ENCODE peak calls at places on chromosomes 7 and 10, in nine cellular contexts. J is iPS DF 19.7; E is DMS53; N is smooth muscle cell of the brain vasculature; Q is stimulated activated CD4-positive, alpha-beta T cell treated with anti-CD3 and anti-CD28 coated beads, Interleukin-15, amount 100 ng/mL, for 1 hour; C is activated naive CD8-positive, alpha-beta T cell treated with anti-CD3 and anti-CD28 coated beads for 36 hours; R is memory B cell; P is activated CD4-positive, alpha-beta memory T cell treated with anti-CD3 and anti-CD28 coated beads for 36 hours; M is Caco-2. D is an unnamed sample.

GRCh38 chr10:76115131-76115470 is 683.7 kb downstream of the LRMDA start:
- DNase-seq in J (no peak), E (no peak), N (no peak), Q (no peak), C (no peak), R (no peak), P (no peak), M (no peak), D (no peak)

GRCh38 chr7:77649950-77650349 is 46.3 kb upstream of the RSBN1L start:
- DNase-seq in J (no peak), E (no peak), N (no peak), Q (no peak), C (no peak), R (no peak), P (no peak), M (no peak), D (no peak)

GRCh38 chr7:6160191-6160623 is 112.2 kb downstream of the CYTH3 start:
- DNase-seq in J (peak), E (peak), N (peak), Q (peak), C (no peak), R (no peak), P (no peak), M (no peak), D (no peak)

GRCh38 chr10:17835688-17836087 is 26.5 kb downstream of the MRC1 start:
- DNase-seq in J (peak), E (peak), N (no peak), Q (no peak), C (no peak), R (no peak), P (no peak), M (peak), D (no peak)

GRCh38 chr7:24956021-24956420 is 24.0 kb downstream of the OSBPL3 start:
- DNase-seq in J (no peak), E (no peak), N (no peak), Q (no peak), C (no peak), R (no peak), P (no peak), M (no peak), D (no peak)

GRCh38 chr7:1742555-1743303 is 72.7 kb downstream of the ELFN1 start:
- DNase-seq in J (no peak), E (peak), N (no peak), Q (no peak), C (peak), R (no peak), P (peak), M (no peak), D (no peak)

GRCh38 chr10:92839191-92840085 is 8.9 kb upstream of the EXOC6 start:
- DNase-seq in J (no peak), E (peak), N (no peak), Q (peak), C (peak), R (no peak), P (peak), M (peak), D (no peak)

GRCh38 chr10:69318997-69319727 is 40.9 kb downstream of the HK1 start:
- DNase-seq in J (no peak), E (peak), N (no peak), Q (peak), C (peak), R (peak), P (peak), M (no peak), D (peak)

GRCh38 chr7:131454538-131454937 is 101.9 kb downstream of the PODXL start:
- DNase-seq in J (no peak), E (no peak), N (no peak), Q (no peak), C (no peak), R (no peak), P (no peak), M (no peak), D (no peak)

GRCh38 chr10:78916227-78916626 is 152.5 kb upstream of the ZMIZ1 start:
- DNase-seq in J (no peak), E (no peak), N (no peak), Q (no peak), C (no peak), R (no peak), P (no peak), M (no peak), D (no peak)

GRCh38 chr10:71435571-71436267 is 39.0 kb downstream of the CDH23 start:
- DNase-seq in J (no peak), E (no peak), N (no peak), Q (no peak), C (no peak), R (no peak), P (no peak), M (peak), D (no peak)

GRCh38 chr7:75937958-75938786 is 23.2 kb downstream of the POR start:
- DNase-seq in J (no peak), E (peak), N (peak), Q (no peak), C (no peak), R (no peak), P (no peak), M (peak), D (no peak)

GRCh38 chr10:120458432-120458831 is 1.4 kb downstream of the PLPP4 start:
- DNase-seq in J (no peak), E (no peak), N (no peak), Q (no peak), C (no peak), R (no peak), P (no peak), M (no peak), D (no peak)

GRCh38 chr10:99431190-99431549 is 746 bp upstream of the GOT1 start:
- DNase-seq in J (no peak), E (peak), N (no peak), Q (peak), C (peak), R (peak), P (no peak), M (peak), D (no peak)

GRCh38 chr7:50826371-50827172 is 43.9 kb upstream of the GRB10 start:
- DNase-seq in J (no peak), E (peak), N (peak), Q (no peak), C (peak), R (no peak), P (peak), M (no peak), D (no peak)

GRCh38 chr10:44890721-44891550 is 20.2 kb upstream of the TMEM72 start:
- DNase-seq in J (no peak), E (no peak), N (no peak), Q (no peak), C (no peak), R (no peak), P (no peak), M (no peak), D (no peak)

GRCh38 chr7:80542398-80542797 is 30.5 kb upstream of the GNAT3 start:
- DNase-seq in J (no peak), E (peak), N (peak), Q (no peak), C (no peak), R (no peak), P (no peak), M (no peak), D (no peak)

GRCh38 chr7:98687331-98687863 is 70.3 kb downstream of the NPTX2 start:
- DNase-seq in J (no peak), E (no peak), N (no peak), Q (no peak), C (no peak), R (no peak), P (no peak), M (no peak), D (no peak)

GRCh38 chr10:108597657-108598319 is 1325.5 kb downstream of the XPNPEP1 start:
- DNase-seq in J (no peak), E (peak), N (no peak), Q (no peak), C (no peak), R (no peak), P (no peak), M (peak), D (no peak)

GRCh38 chr7:12119638-12120303 is 91.3 kb upstream of the TMEM106B start:
- DNase-seq in J (no peak), E (no peak), N (no peak), Q (no peak), C (no peak), R (no peak), P (no peak), M (no peak), D (no peak)

GRCh38 chr10:72886596-72887522 is 6.7 kb upstream of the OIT3 start:
- DNase-seq in J (peak), E (no peak), N (no peak), Q (no peak), C (peak), R (no peak), P (peak), M (no peak), D (no peak)

GRCh38 chr7:108568801-108569380 is 615 bp downstream of the THAP5 start:
- DNase-seq in J (no peak), E (no peak), N (no peak), Q (no peak), C (no peak), R (no peak), P (no peak), M (no peak), D (no peak)

GRCh38 chr7:75814407-75814947 is 871 bp upstream of the CCL24 start:
- DNase-seq in J (no peak), E (no peak), N (no peak), Q (no peak), C (no peak), R (no peak), P (no peak), M (no peak), D (no peak)

GRCh38 chr10:71927669-71928592 is 36.3 kb upstream of the CHST3 start:
- DNase-seq in J (no peak), E (no peak), N (no peak), Q (no peak), C (no peak), R (no peak), P (no peak), M (peak), D (no peak)

GRCh38 chr10:132294561-132295320 is 13.0 kb downstream of the STK32C start:
- DNase-seq in J (no peak), E (peak), N (no peak), Q (no peak), C (no peak), R (no peak), P (no peak), M (peak), D (no peak)

GRCh38 chr7:44581426-44581906 is 565 bp downstream of the TMED4 start:
- DNase-seq in J (no peak), E (peak), N (no peak), Q (no peak), C (peak), R (no peak), P (peak), M (no peak), D (peak)

GRCh38 chr7:45073843-45074737 is 14.7 kb downstream of the NACAD start:
- DNase-seq in J (no peak), E (no peak), N (no peak), Q (no peak), C (no peak), R (no peak), P (no peak), M (no peak), D (no peak)

D was measured in central memory CD8-positive, alpha-beta T cell.